ENCODE peak calls at places on chromosomes 13 and 19, in eight cellular contexts. One of them, this sample, is unnamed.

GRCh38 chr19:2308114-2308556 is at the start of gene LINGO3:
- DNase-seq in GM23338: no peak
- DNase-seq in PC-9: no peak
- DNase-seq in fibroblast of mammary gland: no peak
- DNase-seq in D721Med: no peak
- DNase-seq in heart right ventricle: no peak
- DNase-seq in epithelial cell of esophagus: no peak
- DNase-seq in endothelial cell: no peak
- DNase-seq in this sample: no peak

GRCh38 chr13:110914293-110915056 is 394 bp downstream of the ANKRD10 start:
- DNase-seq in GM23338: peak; percentile 73
- DNase-seq in PC-9: peak; percentile 38
- DNase-seq in fibroblast of mammary gland: peak; percentile 69
- DNase-seq in D721Med: peak; percentile 38
- DNase-seq in heart right ventricle: peak; percentile 88
- DNase-seq in epithelial cell of esophagus: peak; percentile 61
- DNase-seq in endothelial cell: peak; percentile 82
- DNase-seq in this sample: peak; percentile 35

GRCh38 chr13:31773538-31773937 is 34.2 kb downstream of the RXFP2 start:
- DNase-seq in GM23338: no peak
- DNase-seq in PC-9: no peak
- DNase-seq in fibroblast of mammary gland: peak; percentile 92
- DNase-seq in D721Med: no peak
- DNase-seq in heart right ventricle: no peak
- DNase-seq in epithelial cell of esophagus: peak; percentile 21
- DNase-seq in endothelial cell: no peak
- DNase-seq in this sample: peak; percentile 74

GRCh38 chr19:45514376-45515051 is 7.2 kb downstream of the VASP start:
- DNase-seq in GM23338: no peak
- DNase-seq in PC-9: peak; percentile 84
- DNase-seq in fibroblast of mammary gland: no peak
- DNase-seq in D721Med: no peak
- DNase-seq in heart right ventricle: no peak
- DNase-seq in epithelial cell of esophagus: no peak
- DNase-seq in endothelial cell: no peak
- DNase-seq in this sample: no peak

GRCh38 chr13:94987081-94987480 is 274.7 kb upstream of the SOX21 start:
- DNase-seq in GM23338: no peak
- DNase-seq in PC-9: no peak
- DNase-seq in fibroblast of mammary gland: peak; percentile 31
- DNase-seq in D721Med: no peak
- DNase-seq in heart right ventricle: no peak
- DNase-seq in epithelial cell of esophagus: peak; percentile 19
- DNase-seq in endothelial cell: no peak
- DNase-seq in this sample: no peak

GRCh38 chr19:35114656-35115537 is 726 bp upstream of the FXYD3 start:
- DNase-seq in GM23338: peak; percentile 90
- DNase-seq in PC-9: peak; percentile 59
- DNase-seq in fibroblast of mammary gland: peak; percentile 57
- DNase-seq in D721Med: peak; percentile 97
- DNase-seq in heart right ventricle: peak; percentile 79
- DNase-seq in epithelial cell of esophagus: peak; percentile 70
- DNase-seq in endothelial cell: peak; percentile 80
- DNase-seq in this sample: no peak

GRCh38 chr19:3186377-3186688 is 603 bp downstream of the NCLN start:
- DNase-seq in GM23338: peak; percentile 47
- DNase-seq in PC-9: no peak
- DNase-seq in fibroblast of mammary gland: peak; percentile 14
- DNase-seq in D721Med: no peak
- DNase-seq in heart right ventricle: no peak
- DNase-seq in epithelial cell of esophagus: no peak
- DNase-seq in endothelial cell: no peak
- DNase-seq in this sample: no peak

GRCh38 chr19:36916991-36917390 is 859 bp downstream of the ZNF568 start:
- DNase-seq in GM23338: peak; percentile 20
- DNase-seq in PC-9: no peak
- DNase-seq in fibroblast of mammary gland: peak; percentile 72
- DNase-seq in D721Med: no peak
- DNase-seq in heart right ventricle: no peak
- DNase-seq in epithelial cell of esophagus: peak; percentile 38
- DNase-seq in endothelial cell: no peak
- DNase-seq in this sample: peak; percentile 0

GRCh38 chr19:32873560-32873959 is 4.0 kb upstream of the SLC7A9 start:
- DNase-seq in GM23338: no peak
- DNase-seq in PC-9: no peak
- DNase-seq in fibroblast of mammary gland: no peak
- DNase-seq in D721Med: no peak
- DNase-seq in heart right ventricle: no peak
- DNase-seq in epithelial cell of esophagus: no peak
- DNase-seq in endothelial cell: no peak
- DNase-seq in this sample: no peak

GRCh38 chr13:100409132-100409531 is 179.5 kb downstream of the GGACT start:
- DNase-seq in GM23338: peak; percentile 47
- DNase-seq in PC-9: no peak
- DNase-seq in fibroblast of mammary gland: peak; percentile 10
- DNase-seq in D721Med: no peak
- DNase-seq in heart right ventricle: no peak
- DNase-seq in epithelial cell of esophagus: no peak
- DNase-seq in endothelial cell: no peak
- DNase-seq in this sample: no peak

GRCh38 chr13:44132710-44133109 is 240.9 kb upstream of the SERP2 start:
- DNase-seq in GM23338: no peak
- DNase-seq in PC-9: peak; percentile 36
- DNase-seq in fibroblast of mammary gland: peak; percentile 73
- DNase-seq in D721Med: no peak
- DNase-seq in heart right ventricle: peak; percentile 71
- DNase-seq in epithelial cell of esophagus: no peak
- DNase-seq in endothelial cell: no peak
- DNase-seq in this sample: peak; percentile 36

GRCh38 chr19:1856698-1857603 is 6.4 kb downstream of the KLF16 start:
- DNase-seq in GM23338: peak; percentile 87
- DNase-seq in PC-9: no peak
- DNase-seq in fibroblast of mammary gland: peak; percentile 82
- DNase-seq in D721Med: no peak
- DNase-seq in heart right ventricle: peak; percentile 80
- DNase-seq in epithelial cell of esophagus: peak; percentile 87
- DNase-seq in endothelial cell: peak; percentile 59
- DNase-seq in this sample: peak; percentile 78

GRCh38 chr19:45790942-45791341 is 1.7 kb downstream of the DMWD start:
- DNase-seq in GM23338: no peak
- DNase-seq in PC-9: no peak
- DNase-seq in fibroblast of mammary gland: no peak
- DNase-seq in D721Med: no peak
- DNase-seq in heart right ventricle: no peak
- DNase-seq in epithelial cell of esophagus: no peak
- DNase-seq in endothelial cell: no peak
- DNase-seq in this sample: no peak

GRCh38 chr19:16902545-16902944 is 13.7 kb downstream of the F2RL3 start:
- DNase-seq in GM23338: no peak
- DNase-seq in PC-9: no peak
- DNase-seq in fibroblast of mammary gland: no peak
- DNase-seq in D721Med: no peak
- DNase-seq in heart right ventricle: no peak
- DNase-seq in epithelial cell of esophagus: no peak
- DNase-seq in endothelial cell: no peak
- DNase-seq in this sample: no peak

GRCh38 chr13:99650410-99650809 is 149.1 kb downstream of the TM9SF2 start:
- DNase-seq in GM23338: no peak
- DNase-seq in PC-9: no peak
- DNase-seq in fibroblast of mammary gland: no peak
- DNase-seq in D721Med: no peak
- DNase-seq in heart right ventricle: no peak
- DNase-seq in epithelial cell of esophagus: no peak
- DNase-seq in endothelial cell: no peak
- DNase-seq in this sample: no peak

GRCh38 chr13:23628765-23629565 is 58.8 kb downstream of the TNFRSF19 start:
- DNase-seq in GM23338: no peak
- DNase-seq in PC-9: no peak
- DNase-seq in fibroblast of mammary gland: no peak
- DNase-seq in D721Med: no peak
- DNase-seq in heart right ventricle: no peak
- DNase-seq in epithelial cell of esophagus: no peak
- DNase-seq in endothelial cell: no peak
- DNase-seq in this sample: no peak

GRCh38 chr13:36431204-36432105 is 840 bp upstream of the CCNA1 start:
- DNase-seq in GM23338: peak; percentile 45
- DNase-seq in PC-9: no peak
- DNase-seq in fibroblast of mammary gland: no peak
- DNase-seq in D721Med: no peak
- DNase-seq in heart right ventricle: peak; percentile 17
- DNase-seq in epithelial cell of esophagus: peak; percentile 45
- DNase-seq in endothelial cell: peak; percentile 18
- DNase-seq in this sample: no peak

GRCh38 chr13:27524981-27525975 is 74.9 kb upstream of the MTIF3 start:
- DNase-seq in GM23338: no peak
- DNase-seq in PC-9: no peak
- DNase-seq in fibroblast of mammary gland: no peak
- DNase-seq in D721Med: no peak
- DNase-seq in heart right ventricle: no peak
- DNase-seq in epithelial cell of esophagus: no peak
- DNase-seq in endothelial cell: no peak
- DNase-seq in this sample: no peak

GRCh38 chr19:12090807-12091206 is 26.3 kb downstream of the ZNF844 start:
- DNase-seq in GM23338: peak; percentile 71
- DNase-seq in PC-9: no peak
- DNase-seq in fibroblast of mammary gland: peak; percentile 66
- DNase-seq in D721Med: peak; percentile 69
- DNase-seq in heart right ventricle: peak; percentile 67
- DNase-seq in epithelial cell of esophagus: peak; percentile 48
- DNase-seq in endothelial cell: no peak
- DNase-seq in this sample: peak; percentile 35

GRCh38 chr13:110012102-110012739 is 225.8 kb upstream of the IRS2 start:
- DNase-seq in GM23338: no peak
- DNase-seq in PC-9: peak; percentile 99
- DNase-seq in fibroblast of mammary gland: peak; percentile 98
- DNase-seq in D721Med: no peak
- DNase-seq in heart right ventricle: no peak
- DNase-seq in epithelial cell of esophagus: peak; percentile 85
- DNase-seq in endothelial cell: no peak
- DNase-seq in this sample: peak; percentile 97

GRCh38 chr13:33132644-33133440 is 116.6 kb downstream of the KL start:
- DNase-seq in GM23338: no peak
- DNase-seq in PC-9: no peak
- DNase-seq in fibroblast of mammary gland: peak; percentile 76
- DNase-seq in D721Med: no peak
- DNase-seq in heart right ventricle: no peak
- DNase-seq in epithelial cell of esophagus: no peak
- DNase-seq in endothelial cell: no peak
- DNase-seq in this sample: no peak

GRCh38 chr19:33639034-33639681 is 17.4 kb downstream of the CHST8 start:
- DNase-seq in GM23338: no peak
- DNase-seq in PC-9: no peak
- DNase-seq in fibroblast of mammary gland: no peak
- DNase-seq in D721Med: peak; percentile 53
- DNase-seq in heart right ventricle: no peak
- DNase-seq in epithelial cell of esophagus: no peak
- DNase-seq in endothelial cell: no peak
- DNase-seq in this sample: no peak

GRCh38 chr13:113034451-113035208 is 65.6 kb downstream of the MCF2L start:
- DNase-seq in GM23338: peak; percentile 81
- DNase-seq in PC-9: peak; percentile 53
- DNase-seq in fibroblast of mammary gland: peak; percentile 66
- DNase-seq in D721Med: no peak
- DNase-seq in heart right ventricle: peak; percentile 32
- DNase-seq in epithelial cell of esophagus: peak; percentile 17
- DNase-seq in endothelial cell: peak; percentile 62
- DNase-seq in this sample: peak; percentile 46
- TF ChIP-seq CTCF in GM23338: peak; percentile 83
- TF ChIP-seq CTCF in PC-9: peak; percentile 84
- TF ChIP-seq CTCF in fibroblast of mammary gland: peak; percentile 79
- TF ChIP-seq CTCF in D721Med: peak; percentile 53
- TF ChIP-seq CTCF in heart right ventricle: peak; percentile 75
- TF ChIP-seq CTCF in epithelial cell of esophagus: peak; percentile 56
- TF ChIP-seq CTCF in endothelial cell: peak; percentile 48
- TF ChIP-seq CTCF in this sample: peak; percentile 86

DNA sequence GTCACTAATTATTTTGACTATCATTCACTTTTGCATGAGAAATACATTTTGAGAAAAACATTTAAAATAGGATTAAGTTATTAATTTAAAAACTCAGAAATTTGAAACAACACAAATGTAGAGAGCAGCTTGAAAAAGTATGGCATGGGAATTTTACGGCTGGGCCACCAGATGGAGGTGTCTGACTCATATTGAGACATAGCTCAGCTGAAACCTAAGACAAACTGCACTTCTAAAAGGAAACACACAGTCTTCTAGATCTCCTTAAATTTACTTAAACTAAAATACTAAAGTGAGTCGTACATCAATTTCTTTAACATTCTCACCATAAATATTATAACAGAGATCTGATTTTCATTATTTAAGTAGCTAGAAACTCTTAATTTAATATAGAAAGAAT is 41.9 kb upstream of the POSTN start:
- DNase-seq in GM23338: peak; percentile 57
- DNase-seq in PC-9: no peak
- DNase-seq in fibroblast of mammary gland: peak; percentile 81
- DNase-seq in D721Med: no peak
- DNase-seq in heart right ventricle: no peak
- DNase-seq in epithelial cell of esophagus: peak; percentile 75
- DNase-seq in endothelial cell: peak; percentile 14
- DNase-seq in this sample: peak; percentile 74
- TF ChIP-seq CTCF in GM23338: peak; percentile 60
- TF ChIP-seq CTCF in PC-9: peak; percentile 69
- TF ChIP-seq CTCF in fibroblast of mammary gland: peak; percentile 73
- TF ChIP-seq CTCF in D721Med: peak; percentile 30
- TF ChIP-seq CTCF in heart right ventricle: peak; percentile 32
- TF ChIP-seq CTCF in epithelial cell of esophagus: peak; percentile 74
- TF ChIP-seq CTCF in endothelial cell: no peak
- TF ChIP-seq CTCF in this sample: peak; percentile 85

GRCh38 chr19:27966390-27966816 is 1246.5 kb downstream of the UQCRFS1 start:
- DNase-seq in GM23338: peak; percentile 51
- DNase-seq in PC-9: no peak
- DNase-seq in fibroblast of mammary gland: peak; percentile 27
- DNase-seq in D721Med: no peak
- DNase-seq in heart right ventricle: no peak
- DNase-seq in epithelial cell of esophagus: peak; percentile 27
- DNase-seq in endothelial cell: no peak
- DNase-seq in this sample: peak; percentile 15
- TF ChIP-seq CTCF in GM23338: peak; percentile 47
- TF ChIP-seq CTCF in PC-9: peak; percentile 72
- TF ChIP-seq CTCF in fibroblast of mammary gland: peak; percentile 76
- TF ChIP-seq CTCF in D721Med: peak; percentile 72
- TF ChIP-seq CTCF in heart right ventricle: peak; percentile 67
- TF ChIP-seq CTCF in epithelial cell of esophagus: peak; percentile 59
- TF ChIP-seq CTCF in endothelial cell: no peak
- TF ChIP-seq CTCF in this sample: peak; percentile 79

DNA sequence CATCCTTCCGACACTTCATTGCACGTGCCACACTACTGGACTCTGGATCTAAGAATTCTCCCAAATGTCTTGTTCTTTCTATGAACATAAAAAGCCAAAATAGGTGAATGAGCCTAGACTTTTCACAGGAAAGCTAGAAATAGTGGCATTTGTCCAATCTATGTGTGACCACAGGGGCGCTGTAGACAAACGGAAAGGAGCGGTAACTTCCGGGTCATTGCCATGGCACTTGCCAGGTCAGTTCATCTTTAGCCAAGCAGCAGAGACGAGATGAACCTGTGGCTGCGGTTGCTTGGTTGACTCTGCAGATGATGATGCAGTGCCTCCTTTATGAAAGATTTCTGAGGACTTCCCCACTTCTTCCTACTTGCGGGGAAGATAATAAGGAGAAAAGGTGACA is 65.6 kb downstream of the ADGRE1 start:
- DNase-seq in GM23338: no peak
- DNase-seq in PC-9: no peak
- DNase-seq in fibroblast of mammary gland: no peak
- DNase-seq in D721Med: no peak
- DNase-seq in heart right ventricle: no peak
- DNase-seq in epithelial cell of esophagus: no peak
- DNase-seq in endothelial cell: no peak
- DNase-seq in this sample: no peak
- TF ChIP-seq CTCF in GM23338: no peak
- TF ChIP-seq CTCF in PC-9: no peak
- TF ChIP-seq CTCF in fibroblast of mammary gland: no peak
- TF ChIP-seq CTCF in D721Med: no peak
- TF ChIP-seq CTCF in heart right ventricle: no peak
- TF ChIP-seq CTCF in epithelial cell of esophagus: no peak
- TF ChIP-seq CTCF in endothelial cell: no peak
- TF ChIP-seq CTCF in this sample: no peak

This sample was measured in HFFc6.